ENCODE peak calls at places on chromosomes 16 and 17, in four cellular contexts. K, R, M and V are unnamed samples.

GRCh38 chr17:57956311-57957119 is 1.3 kb upstream of the CUEDC1 start:
- DNase-seq in K (no peak), R (no peak), M (no peak), V (peak; percentile 60)

GRCh38 chr17:61401280-61402072 is 1.8 kb downstream of the TBX2 start:
- DNase-seq in K (no peak), R (no peak), M (no peak), V (peak; percentile 48)

GRCh38 chr17:49817993-49818392 is 29.5 kb downstream of the KAT7 start:
- DNase-seq in K (no peak), R (no peak), M (no peak), V (no peak)

GRCh38 chr16:79217375-79218011 is 383.0 kb downstream of the MAF start:
- DNase-seq in K (no peak), R (no peak), M (no peak), V (no peak)

GRCh38 chr17:43834106-43834505 is 1.2 kb upstream of the MPP3 start:
- DNase-seq in K (no peak), R (no peak), M (no peak), V (no peak)

GRCh38 chr16:23081675-23082119 is 67.6 kb downstream of the USP31 start:
- DNase-seq in K (peak; percentile 20), R (no peak), M (no peak), V (no peak)

GRCh38 chr17:65559802-65560627 is 1.4 kb downstream of the AXIN2 start:
- DNase-seq in K (peak; percentile 80), R (peak; percentile 51), M (peak; percentile 64), V (peak; percentile 60)

GRCh38 chr17:68248199-68248825 is 469 bp downstream of the AMZ2 start:
- DNase-seq in K (peak; percentile 66), R (no peak), M (peak; percentile 82), V (no peak)

GRCh38 chr17:1989135-1989534 is 36.0 kb downstream of the RTN4RL1 start:
- DNase-seq in K (no peak), R (no peak), M (peak; percentile 43), V (no peak)

GRCh38 chr17:63399856-63400255 is 46.2 kb downstream of the CYB561 start:
- DNase-seq in K (peak; percentile 25), R (no peak), M (peak; percentile 51), V (peak; percentile 96)

GRCh38 chr17:6085812-6086211 is 15.6 kb downstream of the WSCD1 start:
- DNase-seq in K (no peak), R (peak; percentile 47), M (no peak), V (no peak)

GRCh38 chr17:34579017-34579946 is at the start of gene TMEM132E:
- DNase-seq in K (peak; percentile 68), R (no peak), M (peak; percentile 30), V (no peak)

GRCh38 chr17:31726980-31727427 is 132.0 kb downstream of the COPRS start:
- DNase-seq in K (no peak), R (no peak), M (peak; percentile 31), V (no peak)

GRCh38 chr17:39277110-39277509 is 51.4 kb upstream of the STAC2 start:
- DNase-seq in K (no peak), R (no peak), M (no peak), V (no peak)

GRCh38 chr17:21213491-21214014 is 408 bp downstream of the TMEM11 start:
- DNase-seq in K (peak; percentile 75), R (peak; percentile 76), M (no peak), V (peak; percentile 84)

GRCh38 chr16:48121276-48121675 is 34.5 kb downstream of the ABCC12 start:
- DNase-seq in K (no peak), R (no peak), M (no peak), V (no peak)

GRCh38 chr17:65936013-65936412 is 255.9 kb downstream of the CEP112 start:
- DNase-seq in K (no peak), R (no peak), M (no peak), V (no peak)

GRCh38 chr17:54968954-54969400 is 412 bp downstream of the STXBP4 start:
- DNase-seq in K (peak; percentile 40), R (no peak), M (no peak), V (no peak)

GRCh38 chr17:63826468-63827001 is 696 bp upstream of the PSMC5 start:
- DNase-seq in K (peak; percentile 38), R (no peak), M (no peak), V (no peak)

GRCh38 chr17:42618442-42619150 is 9.1 kb downstream of the TUBG1 start:
- DNase-seq in K (peak; percentile 64), R (peak; percentile 67), M (peak; percentile 18), V (peak; percentile 95)

DNA sequence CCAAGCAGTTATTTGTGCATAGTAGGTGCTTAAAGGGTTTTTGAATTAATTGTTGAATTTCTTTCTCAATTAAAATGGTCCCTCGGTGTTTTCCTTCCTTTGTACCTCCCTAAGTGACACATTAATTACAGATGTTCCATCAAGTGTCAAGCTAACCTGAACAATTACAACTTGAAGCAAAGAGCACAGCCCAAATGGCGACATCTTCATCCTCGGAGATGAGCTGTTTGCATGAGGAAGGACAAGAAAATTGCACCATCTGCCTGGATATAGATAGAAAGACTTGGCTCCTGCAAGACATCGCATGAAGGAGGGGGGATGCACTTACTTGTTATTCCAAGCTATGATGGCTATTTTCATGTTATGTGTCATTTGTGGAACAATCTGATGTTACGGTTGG is 86.3 kb upstream of the ZKSCAN2 start:
- DNase-seq in K (no peak), R (no peak), M (no peak), V (no peak)
- H3K4me3 ChIP-seq in K (no peak overlapping the region), R (no peak overlapping the region), M (no peak overlapping the region), V (no peak overlapping the region)

DNA sequence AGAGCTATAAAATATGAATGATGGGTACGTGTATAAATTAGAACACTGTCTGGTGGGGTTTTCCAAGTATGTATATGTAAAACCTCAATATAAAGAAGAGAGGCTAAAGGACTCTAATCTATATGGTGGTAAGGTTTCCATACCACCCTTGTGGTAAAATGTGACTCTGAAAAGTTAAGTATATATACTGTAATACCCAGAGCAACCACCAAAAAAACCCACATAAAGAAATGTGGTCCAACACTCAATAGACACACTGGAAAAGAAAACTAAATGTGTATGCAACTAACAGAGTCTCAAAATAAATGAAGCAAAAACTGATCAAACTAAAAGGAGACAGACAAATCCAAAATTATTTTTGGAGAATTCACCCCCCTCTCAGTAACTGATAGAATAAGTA is 72.2 kb downstream of the XPO6 start:
- DNase-seq in K (no peak), R (no peak), M (no peak), V (no peak)
- H3K36me3 ChIP-seq in K (no peaks in the 10 kb centered on the region), R (peaks cover 85% of the 10 kb centered on the region), M (no peaks in the 10 kb centered on the region), V (peaks cover 15% of the 10 kb centered on the region)

DNA sequence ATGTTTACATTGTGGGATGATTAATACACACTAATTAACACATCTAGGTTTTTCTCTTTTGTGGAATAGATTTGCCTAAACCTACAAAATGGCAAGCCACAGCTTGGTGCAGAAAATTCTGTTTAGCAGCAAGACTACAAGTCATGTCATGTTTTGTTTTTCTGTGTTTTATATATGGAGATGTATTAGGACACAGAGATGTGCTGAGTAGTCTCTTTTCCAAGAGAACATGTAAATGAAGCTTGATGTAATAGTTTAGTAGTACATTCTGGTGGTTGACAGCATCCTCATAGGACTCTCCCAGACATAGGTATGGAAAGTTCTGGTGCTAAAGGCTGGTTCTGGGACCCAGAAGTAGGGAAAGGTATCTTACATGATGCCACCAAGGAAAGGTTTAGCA is 1345.4 kb downstream of the CDH11 start:
- DNase-seq in K (no peak), R (no peak), M (no peak), V (no peak)
- H3K27ac ChIP-seq in K (no peak overlapping the region), R (no peak overlapping the region), M (no peak overlapping the region), V (no peak overlapping the region)

GRCh38 chr17:78252111-78252634 is 20.7 kb downstream of the TMEM235 start:
- DNase-seq in K (no peak), R (no peak), M (no peak), V (peak; percentile 15)

GRCh38 chr17:78250891-78251772 is 19.7 kb downstream of the TMEM235 start:
- DNase-seq in K (peak; percentile 94), R (peak; percentile 92), M (peak; percentile 83), V (peak; percentile 96)

GRCh38 chr17:78252701-78253635 is 21.5 kb downstream of the TMEM235 start:
- DNase-seq in K (no peak), R (no peak), M (no peak), V (no peak)

GRCh38 chr17:78249836-78250806 is 18.7 kb downstream of the TMEM235 start:
- DNase-seq in K (no peak), R (no peak), M (no peak), V (no peak)

GRCh38 chr17:78251773-78252103 is 20.3 kb downstream of the TMEM235 start:
- DNase-seq in K (no peak), R (no peak), M (no peak), V (no peak)
- H3K4me3 ChIP-seq in K (no peak overlapping the region), R (no peak overlapping the region), M (no peak overlapping the region), V (no peak overlapping the region)

GRCh38 chr16:56748191-56748590 is 18.3 kb downstream of the NUP93 start:
- DNase-seq in K (no peak), R (no peak), M (no peak), V (no peak)
- H3K36me3 ChIP-seq in K (no peaks in the 10 kb centered on the region), R (peaks cover 44% of the 10 kb centered on the region), M (no peaks in the 10 kb centered on the region), V (peaks cover 40% of the 10 kb centered on the region)

DNA sequence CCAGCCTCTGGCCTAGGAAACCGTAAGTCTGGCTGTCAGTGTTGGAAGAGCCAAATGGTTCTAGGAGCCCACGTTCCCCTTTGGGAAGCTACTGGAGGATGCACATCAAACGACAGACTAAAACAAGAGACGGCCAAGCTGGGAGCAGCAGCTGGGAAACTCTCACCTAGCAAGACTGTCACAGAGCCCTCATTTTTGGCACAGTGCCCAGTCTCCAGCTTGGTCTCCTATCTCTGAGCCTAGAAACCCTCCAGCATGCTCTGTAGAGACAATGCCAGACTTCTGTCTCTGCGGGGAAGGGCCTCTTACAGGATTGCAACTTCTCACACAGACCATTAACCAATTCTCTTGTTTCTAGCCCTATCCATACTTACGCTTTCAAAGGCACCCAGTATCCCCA is 23.5 kb downstream of the GTF3C1 start:
- DNase-seq in K (peak; percentile 26), R (peak; percentile 27), M (no peak), V (peak; percentile 63)
- H3K27ac ChIP-seq in K (no peak overlapping the region), R (no peak overlapping the region), M (no peak overlapping the region), V (no peak overlapping the region)

DNA sequence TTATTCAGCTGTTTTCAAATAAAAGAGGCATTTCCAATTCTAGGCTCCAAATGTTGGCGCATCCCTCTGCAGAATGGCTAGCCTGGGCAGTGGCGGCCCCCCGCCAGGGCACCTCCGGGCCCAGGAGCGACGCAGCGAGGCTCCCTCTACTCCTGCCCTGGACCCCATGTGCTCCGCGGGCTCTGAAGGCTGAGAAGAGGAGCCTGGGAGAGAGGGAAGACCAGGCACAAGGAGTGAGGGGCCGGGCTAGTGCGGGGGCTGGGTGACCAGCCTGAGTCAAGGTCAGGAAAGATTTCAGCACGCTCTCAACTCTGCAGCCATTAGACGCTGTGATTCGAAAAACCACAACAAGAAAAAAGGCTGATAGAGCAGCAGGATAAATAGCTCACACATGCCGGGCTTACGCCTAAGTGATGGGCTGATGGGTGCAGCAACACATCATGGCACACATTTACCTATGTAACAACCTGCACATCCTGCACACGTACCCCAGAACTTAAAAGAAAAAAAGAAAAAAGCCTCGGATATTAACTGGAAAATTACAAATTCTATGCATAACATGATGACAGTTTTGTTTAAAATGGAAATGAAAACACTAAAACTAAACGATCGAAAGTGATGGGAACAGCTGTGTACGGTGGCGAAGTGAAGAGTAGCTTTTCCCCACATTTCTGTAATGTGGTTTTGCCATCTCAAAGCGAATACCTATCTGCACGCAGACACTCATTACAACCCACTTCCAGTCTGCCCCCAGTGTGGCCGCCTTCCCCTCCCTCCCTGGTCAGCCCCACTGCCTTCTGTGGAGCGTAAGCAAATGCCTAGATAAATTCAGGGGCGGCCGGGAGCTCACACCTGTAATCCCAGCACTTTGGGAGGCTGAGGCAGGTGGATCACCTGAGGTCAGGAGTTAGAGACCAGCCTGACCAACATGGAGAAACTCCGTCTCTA is 44.4 kb downstream of the MAP1LC3B start:
- DNase-seq in K (no peak), R (no peak), M (no peak), V (peak; percentile 42)
- H3K4me3 ChIP-seq in K (no peak overlapping the region), R (no peak overlapping the region), M (peak overlapping the region; percentile 4), V (peak overlapping the region; percentile 31)